ENCODE peak calls at places on chromosomes 3 and 15, in eight cellular contexts. G is SHP77, R is kidney glomerular epithelial cell, K is esophagus muscularis mucosa, M is A549, P is epithelial cell of prostate, X is iris pigment epithelial cell, N is NCI-H146. Z is an unnamed sample.

GRCh38 chr3:15291589-15292541 is 40.5 kb downstream of the SH3BP5 start:
- DNase-seq in G (no peak), R (no peak), K (no peak), M (no peak), P (no peak), X (no peak), N (peak), Z (no peak)

GRCh38 chr3:69739204-69740102 is at the start of gene MITF:
- DNase-seq in G (peak), R (peak), K (peak), M (peak), P (peak), X (peak), N (peak), Z (peak)

GRCh38 chr15:53786421-53786820 is 27.0 kb upstream of the WDR72 start:
- DNase-seq in G (no peak), R (no peak), K (no peak), M (no peak), P (no peak), X (no peak), N (no peak), Z (no peak)

GRCh38 chr3:140023616-140024530 is 88.9 kb downstream of the CLSTN2 start:
- DNase-seq in G (no peak), R (peak), K (peak), M (no peak), P (no peak), X (no peak), N (no peak), Z (no peak)

GRCh38 chr3:182710557-182711157 is 82.6 kb upstream of the ATP11B start:
- DNase-seq in G (peak), R (peak), K (no peak), M (no peak), P (no peak), X (peak), N (peak), Z (peak)

GRCh38 chr3:53525765-53526761 is 31.7 kb downstream of the CACNA1D start:
- DNase-seq in G (no peak), R (no peak), K (no peak), M (no peak), P (no peak), X (peak), N (no peak), Z (no peak)

GRCh38 chr15:84955089-84955848 is 26.4 kb upstream of the PDE8A start:
- DNase-seq in G (peak), R (peak), K (no peak), M (peak), P (no peak), X (peak), N (peak), Z (peak)

GRCh38 chr15:75042730-75043508 is 19.5 kb downstream of the PPCDC start:
- DNase-seq in G (peak), R (no peak), K (peak), M (peak), P (no peak), X (peak), N (no peak), Z (peak)

GRCh38 chr3:165395188-165395587 is 199.0 kb upstream of the SLITRK3 start:
- DNase-seq in G (no peak), R (no peak), K (no peak), M (no peak), P (no peak), X (no peak), N (no peak), Z (no peak)

GRCh38 chr3:72440491-72440890 is 407.8 kb downstream of the SHQ1 start:
- DNase-seq in G (no peak), R (no peak), K (no peak), M (no peak), P (no peak), X (no peak), N (no peak), Z (no peak)

GRCh38 chr15:70362911-70363310 is 265.2 kb upstream of the TLE3 start:
- DNase-seq in G (peak), R (no peak), K (no peak), M (peak), P (no peak), X (peak), N (peak), Z (peak)